ENCODE peak calls at places on chromosomes 6 and 20, in eight cellular contexts. U, C, A, L, I, F, Q and E are unnamed samples.

GRCh38 chr6:151215999-151216398 is 23.8 kb upstream of the AKAP12 start:
- DNase-seq in U (no peak), C (no peak), A (no peak), L (no peak), I (no peak), F (no peak), Q (no peak), E (no peak)

GRCh38 chr6:7959453-7959852 is 48.9 kb upstream of the TXNDC5 start:
- DNase-seq in U (no peak), C (no peak), A (no peak), L (no peak), I (no peak), F (no peak), Q (no peak), E (no peak)

GRCh38 chr6:16649241-16649640 is 112.0 kb downstream of the ATXN1 start:
- DNase-seq in U (no peak), C (no peak), A (no peak), L (no peak), I (no peak), F (no peak), Q (no peak), E (no peak)

GRCh38 chr6:169971951-169972651 is 220.7 kb downstream of the ERMARD start:
- DNase-seq in U (no peak), C (no peak), A (no peak), L (no peak), I (no peak), F (no peak), Q (no peak), E (no peak)

GRCh38 chr6:35725721-35726438 is 11.0 kb upstream of the ARMC12 start:
- DNase-seq in U (no peak), C (no peak), A (no peak), L (no peak), I (no peak), F (no peak), Q (peak; percentile 97), E (no peak)

GRCh38 chr6:139436521-139437348 is 62.3 kb upstream of the CITED2 start:
- DNase-seq in U (no peak), C (no peak), A (no peak), L (no peak), I (no peak), F (no peak), Q (peak; percentile 32), E (no peak)

GRCh38 chr6:54419885-54420284 is 111.6 kb downstream of the TINAG start:
- DNase-seq in U (no peak), C (no peak), A (no peak), L (no peak), I (no peak), F (no peak), Q (peak; percentile 95), E (no peak)

GRCh38 chr6:20565291-20565690 is 31.0 kb downstream of the CDKAL1 start:
- DNase-seq in U (no peak), C (no peak), A (no peak), L (no peak), I (no peak), F (no peak), Q (no peak), E (no peak)

GRCh38 chr6:138455746-138456392 is 43.4 kb downstream of the NHSL1 start:
- DNase-seq in U (no peak), C (no peak), A (no peak), L (no peak), I (no peak), F (no peak), Q (peak; percentile 55), E (no peak)

GRCh38 chr6:137264308-137265075 is 45.3 kb upstream of the IFNGR1 start:
- DNase-seq in U (no peak), C (peak; percentile 79), A (no peak), L (no peak), I (no peak), F (no peak), Q (peak; percentile 7), E (no peak)

GRCh38 chr6:53124131-53124800 is 24.4 kb downstream of the GCM1 start:
- DNase-seq in U (no peak), C (no peak), A (no peak), L (no peak), I (no peak), F (no peak), Q (no peak), E (no peak)

GRCh38 chr6:74181471-74181870 is 485.5 kb downstream of the CD109 start:
- DNase-seq in U (no peak), C (no peak), A (no peak), L (no peak), I (no peak), F (no peak), Q (no peak), E (no peak)

GRCh38 chr6:145091102-145091826 is 644.1 kb downstream of the EPM2A start:
- DNase-seq in U (no peak), C (no peak), A (no peak), L (no peak), I (no peak), F (no peak), Q (no peak), E (no peak)

GRCh38 chr6:30178837-30179236 is 15.5 kb downstream of the TRIM15 start:
- DNase-seq in U (no peak), C (no peak), A (no peak), L (no peak), I (no peak), F (no peak), Q (no peak), E (no peak)

GRCh38 chr6:7758456-7758855 is 32.6 kb downstream of the BMP6 start:
- DNase-seq in U (no peak), C (no peak), A (no peak), L (no peak), I (no peak), F (no peak), Q (peak; percentile 79), E (no peak)

GRCh38 chr6:37323568-37323967 is 30.2 kb upstream of the RNF8 start:
- DNase-seq in U (no peak), C (peak; percentile 88), A (no peak), L (no peak), I (no peak), F (no peak), Q (peak; percentile 56), E (no peak)

GRCh38 chr6:41655706-41656668 is 17.7 kb downstream of the MDFI start:
- DNase-seq in U (no peak), C (no peak), A (peak; percentile 55), L (no peak), I (peak; percentile 30), F (no peak), Q (peak; percentile 58), E (no peak)

GRCh38 chr20:10521068-10521834 is 86.1 kb downstream of the SLX4IP start:
- DNase-seq in U (no peak), C (no peak), A (no peak), L (no peak), I (peak; percentile 17), F (no peak), Q (peak; percentile 84), E (no peak)